ENCODE peak calls at places on chromosome 3, in ten cellular contexts. S is mesendoderm; J is effector CD4-positive, alpha-beta T cell; M is NCI-H1105 treated with DMSO at 0.1 percent for 48 hours; H is AG04450; G is GM04504; A is A549; N is left ventricle myocardium superior; V is Caki2; R is hypothalamus. Z is an unnamed sample.

GRCh38 chr3:57661404-57661803 is 31.5 kb downstream of the DENND6A start:
- DNase-seq in N (no peak), M (no peak), G (no peak), A (no peak), R (no peak), J (no peak), V (no peak), H (no peak), S (no peak), Z (no peak)

GRCh38 chr3:5840091-5840490 is 652.6 kb downstream of the EDEM1 start:
- DNase-seq in M (no peak), R (no peak), A (no peak), S (no peak), G (no peak), N (no peak), J (no peak), V (no peak), H (no peak), Z (no peak)

GRCh38 chr3:12336099-12336498 is 47.2 kb downstream of the PPARG start:
- DNase-seq in S (no peak), H (no peak), J (no peak), N (no peak), G (no peak), M (no peak), A (no peak), V (no peak), R (no peak), Z (no peak)

GRCh38 chr3:134829716-134830115 is 34.7 kb downstream of the EPHB1 start:
- DNase-seq in N (no peak), G (no peak), A (no peak), H (no peak), R (no peak), S (no peak), J (no peak), V (no peak), M (no peak), Z (no peak)

GRCh38 chr3:56654460-56654859 is 28.6 kb downstream of the TASOR start:
- DNase-seq in A (no peak), H (no peak), J (no peak), M (no peak), R (no peak), G (no peak), S (no peak), N (no peak), V (no peak), Z (no peak)

GRCh38 chr3:13539285-13539625 is 9.7 kb upstream of the FBLN2 start:
- DNase-seq in R (no peak), S (no peak), G (peak), J (no peak), V (no peak), M (no peak), A (no peak), N (no peak), H (peak), Z (no peak)

GRCh38 chr3:138442996-138443395 is 8.6 kb downstream of the ESYT3 start:
- DNase-seq in J (no peak), S (peak), G (no peak), R (no peak), V (no peak), A (no peak), H (no peak), M (no peak), N (no peak), Z (no peak)

GRCh38 chr3:138862531-138862923 is 27.8 kb upstream of the PIK3CB start:
- DNase-seq in M (no peak), H (no peak), V (no peak), J (no peak), G (no peak), S (peak), A (no peak), N (no peak), R (no peak), Z (no peak)

GRCh38 chr3:130508970-130509369 is 8.0 kb upstream of the COL6A6 start:
- DNase-seq in N (peak), R (no peak), V (no peak), G (no peak), J (no peak), H (no peak), A (no peak), S (no peak), M (no peak), Z (no peak)

GRCh38 chr3:117665311-117665710 is 955.7 kb downstream of the TUSC7 start:
- DNase-seq in J (no peak), V (no peak), G (no peak), S (no peak), H (no peak), R (no peak), M (peak), A (no peak), N (no peak), Z (no peak)

GRCh38 chr3:71896751-71897150 is 111.8 kb upstream of the PROK2 start:
- DNase-seq in V (no peak), R (no peak), S (no peak), M (no peak), J (no peak), N (no peak), H (no peak), A (no peak), G (no peak), Z (no peak)

GRCh38 chr3:12991481-12991837 is 81.8 kb downstream of the IQSEC1 start:
- DNase-seq in J (no peak), G (no peak), A (no peak), S (no peak), M (no peak), H (no peak), N (no peak), R (no peak), V (no peak), Z (no peak)

GRCh38 chr3:27888562-27888961 is 166.4 kb upstream of the EOMES start:
- DNase-seq in S (peak), M (no peak), H (no peak), J (no peak), N (no peak), G (no peak), V (no peak), R (no peak), A (no peak), Z (no peak)

GRCh38 chr3:48845170-48845569 is 2.5 kb downstream of the PRKAR2A start:
- DNase-seq in J (no peak), R (no peak), V (peak), M (no peak), S (no peak), A (no peak), N (no peak), H (no peak), G (no peak), Z (no peak)

GRCh38 chr3:184315871-184316661 is 1.7 kb downstream of the EIF4G1 start:
- DNase-seq in G (no peak), N (no peak), A (no peak), J (no peak), V (no peak), H (no peak), R (no peak), M (no peak), S (no peak), Z (peak)

GRCh38 chr3:34727700-34728099 is 911.6 kb upstream of the ARPP21 start:
- DNase-seq in A (no peak), N (no peak), S (no peak), J (no peak), V (no peak), G (no peak), R (no peak), M (no peak), H (no peak), Z (no peak)

GRCh38 chr3:86047329-86047625 is 943.7 kb downstream of the VGLL3 start:
- DNase-seq in A (no peak), H (no peak), S (no peak), V (no peak), J (no peak), G (no peak), N (no peak), M (peak), R (no peak), Z (no peak)

GRCh38 chr3:151383111-151383510 is 1.4 kb downstream of the P2RY12 start:
- DNase-seq in N (no peak), G (no peak), V (no peak), H (no peak), J (no peak), S (no peak), A (no peak), R (no peak), M (no peak), Z (no peak)

GRCh38 chr3:115280531-115280930 is 133.4 kb upstream of the ZBTB20 start:
- DNase-seq in V (no peak), J (no peak), N (no peak), R (peak), S (no peak), M (no peak), G (no peak), H (no peak), A (no peak), Z (no peak)

GRCh38 chr3:100740207-100740606 is 30.9 kb downstream of the TFG start:
- DNase-seq in G (no peak), M (no peak), N (no peak), A (no peak), R (no peak), H (no peak), V (no peak), S (no peak), J (no peak), Z (no peak)

GRCh38 chr3:119062892-119063291 is 28.2 kb upstream of the IGSF11 start:
- DNase-seq in A (no peak), H (no peak), N (no peak), J (no peak), V (no peak), G (no peak), R (no peak), M (no peak), S (no peak), Z (no peak)

GRCh38 chr3:86245360-86245759 is 745.6 kb downstream of the VGLL3 start:
- DNase-seq in R (no peak), H (no peak), N (no peak), J (no peak), M (no peak), V (no peak), A (no peak), S (peak), G (no peak), Z (no peak)

GRCh38 chr3:194952882-194953281 is 267.2 kb downstream of the FAM43A start:
- DNase-seq in R (no peak), G (no peak), M (no peak), N (peak), H (no peak), S (no peak), A (no peak), J (no peak), V (no peak), Z (no peak)

GRCh38 chr3:156161172-156161571 is 40.8 kb downstream of the KCNAB1 start:
- DNase-seq in M (no peak), V (peak), S (no peak), G (no peak), J (no peak), R (no peak), A (no peak), N (no peak), H (no peak), Z (no peak)

GRCh38 chr3:690770-691169 is 402.1 kb upstream of the CNTN6 start:
- DNase-seq in S (no peak), M (no peak), A (no peak), G (no peak), R (no peak), N (no peak), V (no peak), J (no peak), H (no peak), Z (peak)

GRCh38 chr3:197308591-197308990 is 10.2 kb upstream of the DLG1 start:
- DNase-seq in G (no peak), S (no peak), N (no peak), J (no peak), R (no peak), M (no peak), H (no peak), V (peak), A (no peak), Z (no peak)